ENCODE peak calls at places on chromosome 17, in six cellular contexts. One of them, this sample, is unnamed.

GRCh38 chr17:19238167-19238505 is 970 bp downstream of the EPN2 start:
- DNase-seq in A549: peak
- DNase-seq in psoas muscle: peak
- DNase-seq in breast epithelium: peak
- DNase-seq in IMR-90: no peak
- DNase-seq in thoracic aorta: no peak
- DNase-seq in this sample: peak

GRCh38 chr17:19415311-19415710 is 4.3 kb downstream of the RNF112 start:
- DNase-seq in breast epithelium: no peak
- DNase-seq in psoas muscle: no peak
- DNase-seq in A549: no peak
- DNase-seq in thoracic aorta: no peak
- DNase-seq in IMR-90: no peak
- DNase-seq in this sample: no peak

GRCh38 chr17:1055751-1056645 is 59.1 kb downstream of the TIMM22 start:
- DNase-seq in psoas muscle: peak
- DNase-seq in thoracic aorta: no peak
- DNase-seq in breast epithelium: peak
- DNase-seq in A549: peak
- DNase-seq in IMR-90: peak
- DNase-seq in this sample: peak

GRCh38 chr17:67801626-67802175 is 23.6 kb upstream of the BPTF start:
- DNase-seq in breast epithelium: no peak
- DNase-seq in A549: no peak
- DNase-seq in thoracic aorta: no peak
- DNase-seq in IMR-90: no peak
- DNase-seq in psoas muscle: no peak
- DNase-seq in this sample: no peak

GRCh38 chr17:7293131-7293557 is 1.3 kb downstream of the YBX2 start:
- DNase-seq in thoracic aorta: no peak
- DNase-seq in IMR-90: no peak
- DNase-seq in breast epithelium: no peak
- DNase-seq in A549: no peak
- DNase-seq in psoas muscle: no peak
- DNase-seq in this sample: peak

GRCh38 chr17:35795007-35795870 is at the start of gene MMP28:
- DNase-seq in A549: peak
- DNase-seq in breast epithelium: no peak
- DNase-seq in psoas muscle: peak
- DNase-seq in IMR-90: no peak
- DNase-seq in thoracic aorta: no peak
- DNase-seq in this sample: peak

GRCh38 chr17:33240397-33240796 is 52.7 kb downstream of the ASIC2 start:
- DNase-seq in thoracic aorta: no peak
- DNase-seq in IMR-90: no peak
- DNase-seq in psoas muscle: no peak
- DNase-seq in A549: no peak
- DNase-seq in breast epithelium: no peak
- DNase-seq in this sample: no peak

GRCh38 chr17:66915204-66915611 is 49.3 kb upstream of the CACNG4 start:
- DNase-seq in breast epithelium: peak
- DNase-seq in IMR-90: no peak
- DNase-seq in A549: peak
- DNase-seq in thoracic aorta: no peak
- DNase-seq in psoas muscle: no peak
- DNase-seq in this sample: peak

GRCh38 chr17:82866521-82867214 is 26.8 kb upstream of the ZNF750 start:
- DNase-seq in psoas muscle: peak
- DNase-seq in IMR-90: peak
- DNase-seq in breast epithelium: no peak
- DNase-seq in thoracic aorta: no peak
- DNase-seq in A549: no peak
- DNase-seq in this sample: no peak

GRCh38 chr17:81346090-81346907 is 49.0 kb upstream of the BAHCC1 start:
- DNase-seq in A549: peak
- DNase-seq in breast epithelium: peak
- DNase-seq in thoracic aorta: peak
- DNase-seq in IMR-90: peak
- DNase-seq in psoas muscle: peak
- DNase-seq in this sample: peak

GRCh38 chr17:36525113-36525512 is 9.6 kb downstream of the MYO19 start:
- DNase-seq in psoas muscle: no peak
- DNase-seq in A549: no peak
- DNase-seq in breast epithelium: no peak
- DNase-seq in IMR-90: peak
- DNase-seq in thoracic aorta: no peak
- DNase-seq in this sample: no peak

GRCh38 chr17:36918260-36918691 is 19.0 kb upstream of the LHX1 start:
- DNase-seq in psoas muscle: no peak
- DNase-seq in IMR-90: peak
- DNase-seq in A549: no peak
- DNase-seq in breast epithelium: no peak
- DNase-seq in thoracic aorta: no peak
- DNase-seq in this sample: no peak

GRCh38 chr17:1147664-1148063 is 32.1 kb downstream of the ABR start:
- DNase-seq in IMR-90: peak
- DNase-seq in A549: peak
- DNase-seq in psoas muscle: peak
- DNase-seq in thoracic aorta: no peak
- DNase-seq in breast epithelium: no peak
- DNase-seq in this sample: peak

GRCh38 chr17:16484445-16485169 is 7.4 kb downstream of the LRRC75A start:
- DNase-seq in A549: no peak
- DNase-seq in IMR-90: no peak
- DNase-seq in breast epithelium: no peak
- DNase-seq in psoas muscle: no peak
- DNase-seq in thoracic aorta: no peak
- DNase-seq in this sample: no peak

GRCh38 chr17:45816966-45817365 is 27.7 kb upstream of the SPPL2C start:
- DNase-seq in A549: no peak
- DNase-seq in psoas muscle: no peak
- DNase-seq in IMR-90: no peak
- DNase-seq in thoracic aorta: no peak
- DNase-seq in breast epithelium: no peak
- DNase-seq in this sample: no peak

GRCh38 chr17:15240617-15241016 is 24.5 kb downstream of the PMP22 start:
- DNase-seq in psoas muscle: no peak
- DNase-seq in IMR-90: peak
- DNase-seq in A549: no peak
- DNase-seq in thoracic aorta: no peak
- DNase-seq in breast epithelium: no peak
- DNase-seq in this sample: no peak

GRCh38 chr17:20179031-20179430 is 169.9 kb downstream of the SPECC1 start:
- DNase-seq in IMR-90: no peak
- DNase-seq in A549: no peak
- DNase-seq in breast epithelium: no peak
- DNase-seq in thoracic aorta: no peak
- DNase-seq in psoas muscle: no peak
- DNase-seq in this sample: no peak

GRCh38 chr17:40091691-40092397 is 8.5 kb downstream of the NR1D1 start:
- DNase-seq in thoracic aorta: no peak
- DNase-seq in psoas muscle: peak
- DNase-seq in breast epithelium: no peak
- DNase-seq in IMR-90: no peak
- DNase-seq in A549: no peak
- DNase-seq in this sample: no peak

GRCh38 chr17:564526-564925 is 150.1 kb downstream of the VPS53 start:
- DNase-seq in breast epithelium: no peak
- DNase-seq in IMR-90: no peak
- DNase-seq in A549: no peak
- DNase-seq in thoracic aorta: no peak
- DNase-seq in psoas muscle: no peak
- DNase-seq in this sample: no peak

GRCh38 chr17:9994761-9995160 is 89.7 kb upstream of the RCVRN start:
- DNase-seq in breast epithelium: no peak
- DNase-seq in thoracic aorta: no peak
- DNase-seq in A549: no peak
- DNase-seq in IMR-90: no peak
- DNase-seq in psoas muscle: no peak
- DNase-seq in this sample: no peak

GRCh38 chr17:78785011-78785662 is 3.1 kb upstream of the CYTH1 start:
- DNase-seq in psoas muscle: no peak
- DNase-seq in A549: no peak
- DNase-seq in IMR-90: no peak
- DNase-seq in breast epithelium: peak
- DNase-seq in thoracic aorta: no peak
- DNase-seq in this sample: no peak

GRCh38 chr17:55318715-55319487 is 54.1 kb downstream of the HLF start:
- DNase-seq in thoracic aorta: no peak
- DNase-seq in breast epithelium: no peak
- DNase-seq in A549: no peak
- DNase-seq in IMR-90: no peak
- DNase-seq in psoas muscle: no peak
- DNase-seq in this sample: no peak

GRCh38 chr17:7222093-7222971 is 2.6 kb downstream of the ACADVL start:
- DNase-seq in psoas muscle: peak
- DNase-seq in breast epithelium: no peak
- DNase-seq in thoracic aorta: no peak
- DNase-seq in IMR-90: no peak
- DNase-seq in A549: no peak
- DNase-seq in this sample: no peak

GRCh38 chr17:19654342-19654886 is 5.9 kb downstream of the ALDH3A2 start:
- DNase-seq in thoracic aorta: no peak
- DNase-seq in IMR-90: no peak
- DNase-seq in psoas muscle: no peak
- DNase-seq in breast epithelium: no peak
- DNase-seq in A549: no peak
- DNase-seq in this sample: no peak

GRCh38 chr17:76019830-76020467 is 7.2 kb downstream of the EVPL start:
- DNase-seq in psoas muscle: no peak
- DNase-seq in IMR-90: no peak
- DNase-seq in breast epithelium: no peak
- DNase-seq in A549: no peak
- DNase-seq in thoracic aorta: no peak
- DNase-seq in this sample: no peak

GRCh38 chr17:16339959-16340358 is 13.3 kb downstream of the CENPV start:
- DNase-seq in A549: no peak
- DNase-seq in psoas muscle: no peak
- DNase-seq in breast epithelium: no peak
- DNase-seq in IMR-90: no peak
- DNase-seq in thoracic aorta: no peak
- DNase-seq in this sample: no peak

GRCh38 chr17:80455328-80455710 is 21.1 kb downstream of the NPTX1 start:
- DNase-seq in thoracic aorta: no peak
- DNase-seq in psoas muscle: peak
- DNase-seq in A549: peak
- DNase-seq in breast epithelium: peak
- DNase-seq in IMR-90: peak
- DNase-seq in this sample: peak

GRCh38 chr17:68247445-68248198 is at the start of gene AMZ2:
- DNase-seq in IMR-90: peak
- DNase-seq in psoas muscle: peak
- DNase-seq in thoracic aorta: peak
- DNase-seq in breast epithelium: peak
- DNase-seq in A549: peak
- DNase-seq in this sample: peak

GRCh38 chr17:28716740-28717577 is 709 bp downstream of the RAB34 start:
- DNase-seq in A549: no peak
- DNase-seq in IMR-90: peak
- DNase-seq in thoracic aorta: no peak
- DNase-seq in psoas muscle: peak
- DNase-seq in breast epithelium: no peak
- DNase-seq in this sample: no peak
- H3K27ac ChIP-seq in A549: peak
- H3K27ac ChIP-seq in IMR-90: peak
- H3K27ac ChIP-seq in thoracic aorta: peak
- H3K27ac ChIP-seq in psoas muscle: peak
- H3K27ac ChIP-seq in breast epithelium: peak
- H3K27ac ChIP-seq in this sample: peak

GRCh38 chr17:5194346-5194745 is 2.7 kb upstream of the ZNF594 start:
- DNase-seq in IMR-90: no peak
- DNase-seq in A549: no peak
- DNase-seq in thoracic aorta: no peak
- DNase-seq in breast epithelium: no peak
- DNase-seq in psoas muscle: no peak
- DNase-seq in this sample: no peak
- TF ChIP-seq CTCF in IMR-90: no peak
- TF ChIP-seq CTCF in A549: no peak
- TF ChIP-seq CTCF in thoracic aorta: no peak
- TF ChIP-seq CTCF in breast epithelium: no peak
- TF ChIP-seq CTCF in psoas muscle: no peak
- TF ChIP-seq CTCF in this sample: no peak

GRCh38 chr17:64128787-64129514 is 993 bp downstream of the ERN1 start:
- DNase-seq in A549: peak
- DNase-seq in IMR-90: no peak
- DNase-seq in thoracic aorta: no peak
- DNase-seq in psoas muscle: peak
- DNase-seq in breast epithelium: peak
- DNase-seq in this sample: peak
- H3K27ac ChIP-seq in A549: peak
- H3K27ac ChIP-seq in IMR-90: peak
- H3K27ac ChIP-seq in thoracic aorta: peak
- H3K27ac ChIP-seq in psoas muscle: peak
- H3K27ac ChIP-seq in breast epithelium: peak
- H3K27ac ChIP-seq in this sample: peak

DNA sequence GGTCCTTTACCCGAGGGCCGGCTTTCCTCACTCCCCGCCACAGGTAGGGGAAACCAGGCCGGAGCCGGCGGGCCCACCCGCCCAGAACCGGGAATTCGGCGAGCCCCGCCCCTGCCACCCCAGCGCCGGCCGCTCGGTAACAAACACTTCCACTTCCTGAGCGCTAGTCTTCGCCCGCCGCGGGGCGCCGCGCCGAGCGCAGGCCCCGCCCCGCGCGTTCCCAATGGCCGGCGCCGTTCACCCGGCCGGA is 224 bp upstream of the NHERF1 start:
- DNase-seq in A549: peak
- DNase-seq in breast epithelium: no peak
- DNase-seq in thoracic aorta: no peak
- DNase-seq in psoas muscle: no peak
- DNase-seq in IMR-90: no peak
- DNase-seq in this sample: no peak
- TF ChIP-seq CTCF in A549: no peak
- TF ChIP-seq CTCF in breast epithelium: no peak
- TF ChIP-seq CTCF in thoracic aorta: peak
- TF ChIP-seq CTCF in psoas muscle: no peak
- TF ChIP-seq CTCF in IMR-90: peak
- TF ChIP-seq CTCF in this sample: peak

DNA sequence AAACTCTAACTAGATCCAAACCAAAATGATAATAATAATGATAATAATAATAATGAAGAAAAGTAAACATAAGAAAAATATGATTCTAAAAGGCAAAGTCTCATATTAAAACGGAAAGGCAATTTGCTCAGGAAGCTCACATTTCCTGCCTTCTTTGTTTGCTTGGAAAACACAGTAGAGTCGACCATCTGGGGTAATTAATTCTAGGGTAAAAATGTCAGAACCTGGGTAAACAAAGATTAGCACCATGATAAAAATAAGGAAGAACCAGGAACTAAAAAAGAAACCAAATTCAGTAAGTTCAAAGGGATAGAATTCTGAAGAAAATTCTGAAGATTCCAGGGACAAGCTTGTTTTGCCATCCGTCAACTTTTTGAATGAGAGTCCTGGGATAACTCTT is 16.2 kb downstream of the KRABD2 start:
- DNase-seq in IMR-90: no peak
- DNase-seq in A549: no peak
- DNase-seq in breast epithelium: no peak
- DNase-seq in psoas muscle: no peak
- DNase-seq in thoracic aorta: no peak
- DNase-seq in this sample: no peak
- H3K27ac ChIP-seq in IMR-90: no peak
- H3K27ac ChIP-seq in A549: no peak
- H3K27ac ChIP-seq in breast epithelium: no peak
- H3K27ac ChIP-seq in psoas muscle: peak
- H3K27ac ChIP-seq in thoracic aorta: no peak
- H3K27ac ChIP-seq in this sample: no peak